ENCODE peak calls at places on chromosomes 16 and 17, in six cellular contexts. P is H1, R is IMR-90, T is H9, Q is neuronal stem cell, J is trophoblast cell. I is an unnamed sample.

GRCh38 chr17:13311301-13311700 is 290.4 kb downstream of the HS3ST3A1 start:
- DNase-seq in J (peak), P (no peak), T (no peak), Q (no peak), R (peak), I (peak)

GRCh38 chr16:77761204-77761603 is 27.2 kb upstream of the VAT1L start:
- DNase-seq in P (no peak), J (no peak), Q (no peak), R (no peak), T (no peak), I (no peak)

GRCh38 chr17:76074390-76075363 is at the start of gene GALR2:
- DNase-seq in Q (no peak), T (peak), J (no peak), R (no peak), P (peak), I (no peak)

GRCh38 chr17:13046361-13046760 is 28.5 kb upstream of the ELAC2 start:
- DNase-seq in J (no peak), R (no peak), P (no peak), T (no peak), Q (no peak), I (no peak)

GRCh38 chr17:75878174-75878998 is at the start of gene TRIM47:
- DNase-seq in R (peak), Q (no peak), T (peak), J (peak), P (peak), I (peak)

GRCh38 chr17:67842648-67843047 is 17.3 kb downstream of the BPTF start:
- DNase-seq in P (no peak), T (no peak), J (no peak), R (no peak), Q (no peak), I (no peak)

GRCh38 chr17:81967244-81967532 is 6.2 kb upstream of the NOTUM start:
- DNase-seq in Q (no peak), P (peak), R (no peak), J (no peak), T (no peak), I (no peak)

GRCh38 chr16:2710711-2711231 is 9.3 kb downstream of the PRSS27 start:
- DNase-seq in R (no peak), Q (no peak), P (no peak), T (no peak), J (no peak), I (no peak)

GRCh38 chr17:292016-292415 is 60.6 kb downstream of the RPH3AL start:
- DNase-seq in P (no peak), R (no peak), T (no peak), J (no peak), Q (no peak), I (no peak)

GRCh38 chr17:81126281-81127132 is 38.8 kb upstream of the PVALEF start:
- DNase-seq in T (no peak), R (no peak), J (no peak), Q (no peak), P (no peak), I (no peak)

GRCh38 chr17:64765191-64765889 is 103.2 kb upstream of the SMURF2 start:
- DNase-seq in Q (no peak), R (no peak), J (no peak), P (no peak), T (no peak), I (no peak)

GRCh38 chr17:45143767-45144198 is 4.5 kb upstream of the HEXIM1 start:
- DNase-seq in Q (no peak), P (no peak), T (peak), R (peak), J (no peak), I (peak)

GRCh38 chr16:5349661-5350060 is 252.1 kb upstream of the EEF2KMT start:
- DNase-seq in T (peak), R (no peak), Q (no peak), J (no peak), P (no peak), I (no peak)

GRCh38 chr17:68277807-68278206 is 13.1 kb downstream of the SLC16A6 start:
- DNase-seq in J (no peak), R (no peak), P (no peak), Q (no peak), T (no peak), I (no peak)

GRCh38 chr16:980595-980854 is 1.0 kb upstream of the SOX8 start:
- DNase-seq in J (no peak), P (no peak), T (no peak), R (no peak), Q (no peak), I (no peak)

GRCh38 chr17:76241205-76241539 is 879 bp upstream of the RNF157 start:
- DNase-seq in P (no peak), R (no peak), T (no peak), J (no peak), Q (no peak), I (no peak)

GRCh38 chr17:2805961-2806360 is 9.7 kb downstream of the RAP1GAP2 start:
- DNase-seq in T (no peak), R (no peak), P (no peak), J (no peak), Q (no peak), I (no peak)

GRCh38 chr17:44221862-44222111 is 2.3 kb upstream of the UBTF start:
- DNase-seq in P (no peak), T (no peak), Q (peak), R (no peak), J (peak), I (no peak)

GRCh38 chr17:81400154-81400938 is 5.1 kb downstream of the BAHCC1 start:
- DNase-seq in T (peak), J (no peak), P (peak), Q (peak), R (peak), I (peak)

GRCh38 chr16:75238132-75238852 is 13.1 kb downstream of the BCAR1 start:
- DNase-seq in Q (no peak), T (peak), J (no peak), P (no peak), R (peak), I (peak)

GRCh38 chr17:20988001-20988641 is 54.7 kb downstream of the USP22 start:
- DNase-seq in T (peak), Q (no peak), J (no peak), R (no peak), P (no peak), I (no peak)

GRCh38 chr16:84625556-84625955 is 7.7 kb upstream of the COTL1 start:
- DNase-seq in P (no peak), T (no peak), J (no peak), R (no peak), Q (no peak), I (no peak)

DNA sequence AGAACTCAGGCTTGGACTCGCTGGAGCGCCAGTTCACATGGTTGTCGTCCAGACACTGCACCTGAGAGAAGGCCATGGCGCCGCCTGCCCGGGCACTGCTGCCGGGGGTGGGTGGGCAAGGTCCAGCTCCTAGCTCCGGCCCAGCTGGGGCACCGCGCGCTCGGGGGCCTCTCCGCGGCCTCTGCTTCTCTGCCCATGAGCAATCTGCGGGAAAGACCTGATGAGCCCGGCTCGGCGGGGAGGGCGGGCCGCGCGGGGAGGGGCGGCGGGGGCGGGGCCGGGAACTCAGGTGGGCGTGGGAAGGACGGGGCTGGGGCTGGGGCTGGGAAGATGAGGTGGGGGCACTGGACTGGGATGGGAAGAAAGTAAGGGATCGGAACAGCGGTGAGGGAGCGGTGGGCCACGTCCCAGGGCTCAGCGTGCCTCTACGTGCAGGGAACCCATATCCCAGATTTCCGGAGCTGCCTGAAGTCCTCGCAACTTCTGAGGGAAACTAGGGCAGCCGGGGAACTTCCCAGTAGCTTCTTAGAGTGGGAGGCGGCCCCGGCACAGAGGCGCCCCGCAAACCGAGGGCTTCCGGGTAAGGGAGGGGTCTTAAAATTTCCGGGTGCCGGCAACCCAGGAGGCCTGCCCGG is 481 bp downstream of the FAM83G start:
- DNase-seq in J (peak), R (peak), Q (peak), T (peak), P (peak), I (peak)
- H3K14ac ChIP-seq in J (peak), R (peak), Q (no peak), T (peak), P (no peak), I (peak)

GRCh38 chr16:67029249-67030096 is 524 bp downstream of the CBFB start:
- DNase-seq in T (no peak), P (peak), J (peak), Q (peak), R (peak), I (peak)

GRCh38 chr16:67030221-67030962 is 1.4 kb downstream of the CBFB start:
- DNase-seq in J (no peak), P (peak), T (no peak), Q (no peak), R (no peak), I (no peak)

GRCh38 chr16:67027046-67027445 is 1.9 kb upstream of the CBFB start:
- DNase-seq in T (no peak), Q (no peak), J (no peak), R (no peak), P (peak), I (no peak)

GRCh38 chr16:67028167-67028554 is 788 bp upstream of the CBFB start:
- DNase-seq in T (no peak), Q (no peak), P (no peak), J (no peak), R (no peak), I (no peak)

GRCh38 chr16:67028555-67029248 is at the start of gene CBFB:
- DNase-seq in R (peak), P (peak), J (peak), T (peak), Q (peak), I (peak)
- H2BK5ac ChIP-seq in R (peak), P (peak), J (peak), T (no peak), Q (peak), I (peak)

GRCh38 chr16:24217456-24217855 is 38.7 kb upstream of the CACNG3 start:
- DNase-seq in P (no peak), T (no peak), Q (no peak), J (no peak), R (no peak), I (no peak)

GRCh38 chr16:24216961-24217360 is 39.2 kb upstream of the CACNG3 start:
- DNase-seq in T (no peak), Q (no peak), R (no peak), J (no peak), P (no peak), I (no peak)

GRCh38 chr16:24218299-24218698 is 37.8 kb upstream of the CACNG3 start:
- DNase-seq in R (no peak), J (no peak), P (no peak), T (no peak), Q (no peak), I (no peak)

DNA sequence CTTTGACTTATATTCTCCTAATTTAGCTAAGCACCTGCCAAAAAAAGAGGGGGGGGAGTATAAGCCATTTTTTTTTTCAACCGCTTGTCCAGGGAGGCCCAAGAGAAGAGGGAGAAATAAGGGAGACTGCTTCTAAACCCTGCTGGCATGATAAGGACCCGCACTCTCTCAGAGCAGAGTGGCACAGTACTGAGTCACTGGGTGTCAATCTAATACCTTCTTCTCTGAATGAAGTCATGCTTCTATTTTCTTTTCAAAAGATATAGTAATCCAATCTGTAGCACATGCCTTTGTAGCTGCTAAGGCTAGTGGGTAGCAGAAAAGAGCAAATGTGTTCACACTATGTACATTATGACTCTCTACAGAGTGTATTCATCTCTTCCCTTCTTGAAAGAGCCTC is 34.9 kb upstream of the CACNG3 start:
- DNase-seq in J (no peak), R (no peak), P (no peak), Q (no peak), T (no peak), I (no peak)
- H3K14ac ChIP-seq in J (no peak), R (no peak), P (no peak), Q (no peak), T (no peak), I (no peak)

GRCh38 chr16:19860146-19861030 is 24.3 kb downstream of the GPRC5B start:
- DNase-seq in J (no peak), T (peak), P (no peak), Q (no peak), R (peak), I (peak)
- H2BK5ac ChIP-seq in J (no peak), T (peak), P (peak), Q (no peak), R (no peak), I (no peak)

GRCh38 chr16:57619133-57619605 is 9.3 kb upstream of the ADGRG1 start:
- DNase-seq in T (no peak), R (no peak), J (no peak), P (peak), Q (no peak), I (no peak)
- H3K14ac ChIP-seq in T (no peak), R (no peak), J (peak), P (no peak), Q (no peak), I (no peak)

I was measured in mesenchymal stem cell.